ENCODE peak calls at places on chromosomes 5 and 9, in five cellular contexts. One of them, this sample, is unnamed.

GRCh38 chr9:133118568-133118967 is 2.5 kb downstream of the RALGDS start:
- DNase-seq in AG04450: no peak
- DNase-seq in H9: no peak
- DNase-seq in astrocyte of the spinal cord: no peak
- DNase-seq in body of pancreas: no peak
- DNase-seq in this sample: no peak

GRCh38 chr5:132822650-132823480 is 7.6 kb downstream of the SHROOM1 start:
- DNase-seq in astrocyte of the spinal cord: peak; percentile 48
- DNase-seq in body of pancreas: peak; percentile 58
- DNase-seq in H9: peak; percentile 92
- DNase-seq in AG04450: no peak
- DNase-seq in this sample: no peak

GRCh38 chr5:117889592-117889991 is 1098.8 kb downstream of the DTWD2 start:
- DNase-seq in H9: no peak
- DNase-seq in AG04450: no peak
- DNase-seq in astrocyte of the spinal cord: peak; percentile 18
- DNase-seq in body of pancreas: no peak
- DNase-seq in this sample: no peak

GRCh38 chr5:136242136-136242535 is 49.2 kb upstream of the SMIM32 start:
- DNase-seq in AG04450: no peak
- DNase-seq in body of pancreas: no peak
- DNase-seq in astrocyte of the spinal cord: no peak
- DNase-seq in H9: no peak
- DNase-seq in this sample: no peak

GRCh38 chr5:134526483-134527155 is 1.1 kb downstream of the JADE2 start:
- DNase-seq in astrocyte of the spinal cord: no peak
- DNase-seq in H9: peak; percentile 95
- DNase-seq in body of pancreas: peak; percentile 83
- DNase-seq in AG04450: no peak
- DNase-seq in this sample: peak; percentile 90

GRCh38 chr5:74199005-74199404 is 441.5 kb downstream of the ENC1 start:
- DNase-seq in astrocyte of the spinal cord: peak; percentile 20
- DNase-seq in body of pancreas: no peak
- DNase-seq in AG04450: no peak
- DNase-seq in H9: no peak
- DNase-seq in this sample: no peak

GRCh38 chr9:133182151-133182550 is 18.4 kb upstream of the GBGT1 start:
- DNase-seq in astrocyte of the spinal cord: no peak
- DNase-seq in H9: no peak
- DNase-seq in body of pancreas: no peak
- DNase-seq in AG04450: no peak
- DNase-seq in this sample: no peak

GRCh38 chr9:69204378-69204777 is 30.3 kb downstream of the TJP2 start:
- DNase-seq in body of pancreas: no peak
- DNase-seq in H9: no peak
- DNase-seq in AG04450: no peak
- DNase-seq in astrocyte of the spinal cord: no peak
- DNase-seq in this sample: no peak

GRCh38 chr5:16855475-16855874 is 80.6 kb downstream of the MYO10 start:
- DNase-seq in H9: no peak
- DNase-seq in AG04450: no peak
- DNase-seq in body of pancreas: peak; percentile 26
- DNase-seq in astrocyte of the spinal cord: no peak
- DNase-seq in this sample: no peak

GRCh38 chr5:180323929-180324632 is 29.1 kb downstream of the GFPT2 start:
- DNase-seq in astrocyte of the spinal cord: peak; percentile 81
- DNase-seq in body of pancreas: no peak
- DNase-seq in H9: no peak
- DNase-seq in AG04450: peak; percentile 56
- DNase-seq in this sample: no peak

DNA sequence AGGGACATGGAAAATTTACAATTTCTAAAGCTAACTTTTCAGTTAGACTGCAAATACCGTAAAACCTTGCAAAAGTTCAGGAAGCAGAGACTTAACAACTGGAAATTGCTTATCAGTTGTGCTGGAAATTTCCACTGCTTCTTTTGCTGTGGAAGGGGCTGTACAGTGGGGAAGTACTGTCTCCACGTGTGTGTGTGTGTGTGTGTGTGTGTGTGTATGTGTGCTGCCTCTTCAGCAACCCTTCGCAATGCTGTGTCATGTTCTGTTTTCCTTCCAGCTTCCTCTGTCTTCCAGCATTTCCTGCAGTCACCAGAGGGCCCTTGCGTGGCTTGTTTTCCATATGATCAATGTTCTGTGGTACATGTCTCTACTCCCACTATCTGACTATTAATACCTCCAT is 87.5 kb upstream of the RANBP3L start:
- DNase-seq in body of pancreas: no peak
- DNase-seq in H9: no peak
- DNase-seq in astrocyte of the spinal cord: peak; percentile 23
- DNase-seq in AG04450: no peak
- DNase-seq in this sample: no peak
- TF ChIP-seq CTCF in body of pancreas: no peak
- TF ChIP-seq CTCF in H9: no peak
- TF ChIP-seq CTCF in astrocyte of the spinal cord: no peak
- TF ChIP-seq CTCF in AG04450: no peak
- TF ChIP-seq CTCF in this sample: no peak

GRCh38 chr5:68246802-68247201 is 31.2 kb downstream of the PIK3R1 start:
- DNase-seq in body of pancreas: no peak
- DNase-seq in H9: no peak
- DNase-seq in astrocyte of the spinal cord: no peak
- DNase-seq in AG04450: no peak
- DNase-seq in this sample: no peak
- TF ChIP-seq CTCF in body of pancreas: no peak
- TF ChIP-seq CTCF in H9: peak; percentile 64
- TF ChIP-seq CTCF in astrocyte of the spinal cord: peak; percentile 4
- TF ChIP-seq CTCF in AG04450: peak; percentile 7
- TF ChIP-seq CTCF in this sample: no peak

DNA sequence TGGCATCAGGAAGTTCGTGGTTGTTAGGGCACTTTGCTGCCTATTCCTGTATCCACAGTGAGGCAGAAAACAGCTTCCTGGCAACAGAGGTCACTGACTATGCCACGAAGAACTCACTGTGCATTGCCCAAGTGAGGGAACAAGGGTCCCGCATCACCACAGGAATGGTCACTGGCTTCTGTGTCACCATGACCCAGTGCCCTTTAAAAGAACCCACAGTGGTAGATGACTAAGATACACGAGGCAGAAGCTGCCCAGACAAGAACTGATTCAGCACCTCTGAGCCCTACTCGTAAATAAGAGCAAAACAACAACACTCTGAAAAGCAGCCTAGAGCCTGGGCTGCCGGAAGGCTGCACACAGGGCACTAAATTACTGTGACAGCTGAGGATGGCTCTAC is 236.6 kb upstream of the RASEF start:
- DNase-seq in astrocyte of the spinal cord: peak; percentile 36
- DNase-seq in body of pancreas: no peak
- DNase-seq in H9: no peak
- DNase-seq in AG04450: no peak
- DNase-seq in this sample: peak; percentile 21
- TF ChIP-seq CTCF in astrocyte of the spinal cord: no peak
- TF ChIP-seq CTCF in body of pancreas: no peak
- TF ChIP-seq CTCF in H9: no peak
- TF ChIP-seq CTCF in AG04450: no peak
- TF ChIP-seq CTCF in this sample: no peak

GRCh38 chr5:98839469-98840383 is 66.3 kb downstream of the RGMB start:
- DNase-seq in AG04450: no peak
- DNase-seq in astrocyte of the spinal cord: no peak
- DNase-seq in body of pancreas: no peak
- DNase-seq in H9: peak; percentile 49
- DNase-seq in this sample: no peak
- TF ChIP-seq CTCF in AG04450: peak; percentile 34
- TF ChIP-seq CTCF in astrocyte of the spinal cord: peak; percentile 23
- TF ChIP-seq CTCF in body of pancreas: no peak
- TF ChIP-seq CTCF in H9: peak; percentile 57
- TF ChIP-seq CTCF in this sample: no peak

GRCh38 chr5:77230727-77231469 is 20.4 kb downstream of the PDE8B start:
- DNase-seq in AG04450: no peak
- DNase-seq in body of pancreas: no peak
- DNase-seq in H9: no peak
- DNase-seq in astrocyte of the spinal cord: no peak
- DNase-seq in this sample: peak; percentile 20
- TF ChIP-seq CTCF in AG04450: peak; percentile 37
- TF ChIP-seq CTCF in body of pancreas: no peak
- TF ChIP-seq CTCF in H9: peak; percentile 47
- TF ChIP-seq CTCF in astrocyte of the spinal cord: peak; percentile 14
- TF ChIP-seq CTCF in this sample: no peak

GRCh38 chr5:143646961-143647360 is 165.0 kb upstream of the HMHB1 start:
- DNase-seq in astrocyte of the spinal cord: no peak
- DNase-seq in AG04450: no peak
- DNase-seq in H9: no peak
- DNase-seq in body of pancreas: no peak
- DNase-seq in this sample: no peak

GRCh38 chr5:143650296-143650695 is 161.7 kb upstream of the HMHB1 start:
- DNase-seq in AG04450: no peak
- DNase-seq in astrocyte of the spinal cord: no peak
- DNase-seq in H9: no peak
- DNase-seq in body of pancreas: no peak
- DNase-seq in this sample: no peak

GRCh38 chr5:143649869-143650268 is 162.1 kb upstream of the HMHB1 start:
- DNase-seq in AG04450: no peak
- DNase-seq in astrocyte of the spinal cord: no peak
- DNase-seq in body of pancreas: no peak
- DNase-seq in H9: no peak
- DNase-seq in this sample: no peak

GRCh38 chr5:143645356-143645755 is 166.6 kb upstream of the HMHB1 start:
- DNase-seq in H9: no peak
- DNase-seq in body of pancreas: no peak
- DNase-seq in astrocyte of the spinal cord: no peak
- DNase-seq in AG04450: no peak
- DNase-seq in this sample: no peak

DNA sequence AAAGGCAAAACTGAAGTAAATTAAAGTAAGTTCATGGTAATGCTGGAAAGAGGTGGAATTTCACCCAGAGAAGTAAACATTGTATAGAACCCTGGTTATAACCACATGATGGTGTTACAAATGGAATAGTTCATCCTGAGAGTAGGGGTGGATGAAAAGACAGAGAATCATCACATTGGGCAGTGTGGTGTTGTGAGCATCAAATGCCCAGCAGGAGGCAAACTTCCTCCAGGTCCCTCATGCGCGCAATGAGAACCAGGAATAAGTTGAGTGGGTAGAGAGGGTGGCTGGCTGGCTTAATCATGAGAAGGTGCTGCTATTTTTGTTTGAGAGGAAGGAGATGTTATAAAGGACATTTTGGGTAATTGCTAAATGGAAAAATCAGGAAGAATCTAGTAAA is 163.3 kb upstream of the HMHB1 start:
- DNase-seq in astrocyte of the spinal cord: no peak
- DNase-seq in body of pancreas: no peak
- DNase-seq in AG04450: no peak
- DNase-seq in H9: no peak
- DNase-seq in this sample: no peak
- TF ChIP-seq CTCF in astrocyte of the spinal cord: peak; percentile 12
- TF ChIP-seq CTCF in body of pancreas: no peak
- TF ChIP-seq CTCF in AG04450: peak; percentile 16
- TF ChIP-seq CTCF in H9: peak; percentile 47
- TF ChIP-seq CTCF in this sample: no peak

GRCh38 chr5:139650031-139650688 is 2.0 kb downstream of the CXXC5 start:
- DNase-seq in astrocyte of the spinal cord: peak; percentile 39
- DNase-seq in AG04450: no peak
- DNase-seq in body of pancreas: peak; percentile 53
- DNase-seq in H9: no peak
- DNase-seq in this sample: no peak
- TF ChIP-seq CTCF in astrocyte of the spinal cord: peak; percentile 53
- TF ChIP-seq CTCF in AG04450: peak; percentile 55
- TF ChIP-seq CTCF in body of pancreas: peak; percentile 31
- TF ChIP-seq CTCF in H9: peak; percentile 55
- TF ChIP-seq CTCF in this sample: peak; percentile 15

DNA sequence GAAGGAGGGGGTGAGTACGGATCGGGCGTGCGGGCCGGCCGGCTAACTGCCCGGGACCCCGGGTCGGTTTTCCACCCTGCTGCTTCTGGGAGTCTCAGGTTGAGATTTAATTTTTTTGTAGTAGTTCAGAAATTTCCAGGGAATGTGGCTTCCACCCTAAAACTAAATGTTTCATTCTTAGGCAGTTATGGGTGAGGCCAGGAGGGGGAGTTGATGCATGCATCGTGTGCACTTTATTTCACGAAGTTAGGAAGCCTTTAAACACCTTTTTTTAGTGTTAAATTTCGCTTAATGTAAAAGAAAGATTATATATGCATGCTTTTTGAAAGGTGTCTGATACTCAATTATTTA is 914 bp downstream of the CDK9 start:
- DNase-seq in AG04450: no peak
- DNase-seq in H9: no peak
- DNase-seq in body of pancreas: no peak
- DNase-seq in astrocyte of the spinal cord: peak; percentile 29
- DNase-seq in this sample: no peak
- TF ChIP-seq CTCF in AG04450: peak; percentile 63
- TF ChIP-seq CTCF in H9: peak; percentile 59
- TF ChIP-seq CTCF in body of pancreas: no peak
- TF ChIP-seq CTCF in astrocyte of the spinal cord: peak; percentile 40
- TF ChIP-seq CTCF in this sample: no peak

GRCh38 chr5:176619569-176620332 is 9.8 kb upstream of the GPRIN1 start:
- DNase-seq in AG04450: no peak
- DNase-seq in H9: peak; percentile 61
- DNase-seq in body of pancreas: no peak
- DNase-seq in astrocyte of the spinal cord: no peak
- DNase-seq in this sample: no peak

GRCh38 chr5:176620333-176620981 is 9.9 kb downstream of the SNCB start:
- DNase-seq in H9: peak; percentile 63
- DNase-seq in body of pancreas: no peak
- DNase-seq in astrocyte of the spinal cord: no peak
- DNase-seq in AG04450: no peak
- DNase-seq in this sample: no peak

GRCh38 chr5:176621661-176622079 is 8.7 kb downstream of the SNCB start:
- DNase-seq in astrocyte of the spinal cord: no peak
- DNase-seq in H9: no peak
- DNase-seq in AG04450: no peak
- DNase-seq in body of pancreas: no peak
- DNase-seq in this sample: no peak

GRCh38 chr5:176618783-176619182 is 8.8 kb upstream of the GPRIN1 start:
- DNase-seq in AG04450: no peak
- DNase-seq in body of pancreas: no peak
- DNase-seq in H9: no peak
- DNase-seq in astrocyte of the spinal cord: peak; percentile 15
- DNase-seq in this sample: no peak

GRCh38 chr5:176619203-176619568 is 9.2 kb upstream of the GPRIN1 start:
- DNase-seq in AG04450: peak; percentile 70
- DNase-seq in body of pancreas: peak; percentile 44
- DNase-seq in H9: peak; percentile 98
- DNase-seq in astrocyte of the spinal cord: peak; percentile 88
- DNase-seq in this sample: peak; percentile 86
- TF ChIP-seq CTCF in AG04450: peak; percentile 59
- TF ChIP-seq CTCF in body of pancreas: no peak
- TF ChIP-seq CTCF in H9: peak; percentile 65
- TF ChIP-seq CTCF in astrocyte of the spinal cord: peak; percentile 63
- TF ChIP-seq CTCF in this sample: peak; percentile 23

GRCh38 chr5:177497297-177498012 is at the start of gene PDLIM7:
- DNase-seq in AG04450: peak; percentile 95
- DNase-seq in body of pancreas: peak; percentile 96
- DNase-seq in H9: peak; percentile 98
- DNase-seq in astrocyte of the spinal cord: peak; percentile 99
- DNase-seq in this sample: peak; percentile 98
- TF ChIP-seq CTCF in AG04450: peak; percentile 15
- TF ChIP-seq CTCF in body of pancreas: no peak
- TF ChIP-seq CTCF in H9: no peak
- TF ChIP-seq CTCF in astrocyte of the spinal cord: no peak
- TF ChIP-seq CTCF in this sample: peak; percentile 31

This sample was measured in Calu3.